ENCODE peak calls at places on chromosomes 2 and 18, in eight cellular contexts. S is SK-N-SH, I is astrocyte of the spinal cord, M is neural crest cell, J is heart left ventricle, V is neural progenitor cell, N is omental fat pad, Y is GM12864. G is an unnamed sample.

GRCh38 chr2:199463000-199463692 is 5.4 kb upstream of the SATB2 start:
- DNase-seq in S (peak), I (peak), M (peak), J (no peak), V (peak), N (no peak), Y (no peak), G (peak)

GRCh38 chr2:23615216-23616020 is 230.4 kb downstream of the KLHL29 start:
- DNase-seq in S (no peak), I (no peak), M (no peak), J (no peak), V (no peak), N (no peak), Y (no peak), G (no peak)

GRCh38 chr18:7234061-7234460 is 3.2 kb downstream of the LRRC30 start:
- DNase-seq in S (no peak), I (no peak), M (no peak), J (peak), V (no peak), N (no peak), Y (no peak), G (no peak)

GRCh38 chr2:230054079-230054478 is 14.6 kb downstream of the SLC16A14 start:
- DNase-seq in S (no peak), I (peak), M (no peak), J (no peak), V (no peak), N (no peak), Y (no peak), G (peak)

GRCh38 chr18:22001912-22002487 is 167.4 kb upstream of the GATA6 start:
- DNase-seq in S (no peak), I (no peak), M (no peak), J (no peak), V (no peak), N (no peak), Y (no peak), G (no peak)

GRCh38 chr2:239443666-239444567 is 43.1 kb upstream of the HDAC4 start:
- DNase-seq in S (no peak), I (peak), M (no peak), J (no peak), V (no peak), N (peak), Y (no peak), G (no peak)

GRCh38 chr2:66456183-66457041 is 21.5 kb downstream of the MEIS1 start:
- DNase-seq in S (no peak), I (peak), M (no peak), J (no peak), V (no peak), N (no peak), Y (no peak), G (no peak)

GRCh38 chr2:197174539-197175094 is 136.0 kb downstream of the ANKRD44 start:
- DNase-seq in S (no peak), I (peak), M (no peak), J (no peak), V (no peak), N (no peak), Y (no peak), G (no peak)

GRCh38 chr18:50928551-50928950 is 39.3 kb upstream of the ELAC1 start:
- DNase-seq in S (no peak), I (no peak), M (no peak), J (no peak), V (no peak), N (no peak), Y (no peak), G (no peak)

GRCh38 chr18:9413586-9413985 is 61.7 kb upstream of the RALBP1 start:
- DNase-seq in S (no peak), I (peak), M (no peak), J (no peak), V (no peak), N (no peak), Y (no peak), G (no peak)

GRCh38 chr18:13300029-13300428 is 81.5 kb downstream of the LDLRAD4 start:
- DNase-seq in S (peak), I (no peak), M (no peak), J (no peak), V (no peak), N (no peak), Y (no peak), G (no peak)

GRCh38 chr18:61859118-61859517 is 33.7 kb downstream of the RNF152 start:
- DNase-seq in S (no peak), I (no peak), M (no peak), J (no peak), V (no peak), N (no peak), Y (no peak), G (no peak)

GRCh38 chr18:42137671-42138375 is 182.8 kb downstream of the PIK3C3 start:
- DNase-seq in S (no peak), I (no peak), M (no peak), J (no peak), V (no peak), N (no peak), Y (no peak), G (no peak)

GRCh38 chr2:69667805-69668382 is 24.4 kb upstream of the AAK1 start:
- DNase-seq in S (no peak), I (peak), M (no peak), J (no peak), V (no peak), N (no peak), Y (no peak), G (no peak)

GRCh38 chr2:215141706-215142105 is 3.3 kb upstream of the ABCA12 start:
- DNase-seq in S (no peak), I (no peak), M (no peak), J (no peak), V (no peak), N (no peak), Y (no peak), G (no peak)

GRCh38 chr2:200422071-200422470 is 87.8 kb downstream of the KCTD18 start:
- DNase-seq in S (no peak), I (no peak), M (no peak), J (no peak), V (no peak), N (no peak), Y (no peak), G (no peak)

GRCh38 chr2:121825003-121825950 is 69.8 kb downstream of the TSN start:
- DNase-seq in S (no peak), I (no peak), M (no peak), J (no peak), V (no peak), N (no peak), Y (no peak), G (no peak)

GRCh38 chr2:68877079-68877772 is 6.0 kb upstream of the BMP10 start:
- DNase-seq in S (no peak), I (no peak), M (no peak), J (peak), V (no peak), N (no peak), Y (no peak), G (no peak)

GRCh38 chr2:160292225-160292624 is 92.2 kb upstream of the ITGB6 start:
- DNase-seq in S (no peak), I (no peak), M (no peak), J (no peak), V (no peak), N (no peak), Y (no peak), G (no peak)

GRCh38 chr18:79522451-79523220 is 126.9 kb downstream of the NFATC1 start:
- DNase-seq in S (no peak), I (no peak), M (no peak), J (no peak), V (no peak), N (no peak), Y (no peak), G (no peak)

GRCh38 chr2:180478883-180479282 is 471.8 kb upstream of the CWC22 start:
- DNase-seq in S (no peak), I (no peak), M (no peak), J (no peak), V (no peak), N (no peak), Y (no peak), G (no peak)

GRCh38 chr2:138493334-138493733 is 8.2 kb upstream of the SPOPL start:
- DNase-seq in S (no peak), I (no peak), M (no peak), J (no peak), V (no peak), N (no peak), Y (no peak), G (no peak)

GRCh38 chr2:158300394-158300793 is 156.2 kb downstream of the CCDC148 start:
- DNase-seq in S (no peak), I (no peak), M (no peak), J (no peak), V (no peak), N (no peak), Y (no peak), G (no peak)

GRCh38 chr2:112150447-112150846 is 12.3 kb downstream of the FBLN7 start:
- DNase-seq in S (no peak), I (peak), M (no peak), J (no peak), V (no peak), N (no peak), Y (no peak), G (no peak)

GRCh38 chr2:119106301-119106897 is 52.2 kb downstream of the C1QL2 start:
- DNase-seq in S (no peak), I (peak), M (peak), J (no peak), V (peak), N (no peak), Y (no peak), G (no peak)

GRCh38 chr2:98026927-98027522 is 31.3 kb upstream of the TMEM131 start:
- DNase-seq in S (no peak), I (no peak), M (no peak), J (no peak), V (no peak), N (no peak), Y (peak), G (peak)

GRCh38 chr18:23922939-23923338 is 91.6 kb upstream of the TTC39C start:
- DNase-seq in S (no peak), I (no peak), M (no peak), J (no peak), V (no peak), N (no peak), Y (no peak), G (no peak)

GRCh38 chr2:112153179-112153490 is 14.9 kb downstream of the FBLN7 start:
- DNase-seq in S (no peak), I (no peak), M (no peak), J (no peak), V (no peak), N (no peak), Y (no peak), G (no peak)

DNA sequence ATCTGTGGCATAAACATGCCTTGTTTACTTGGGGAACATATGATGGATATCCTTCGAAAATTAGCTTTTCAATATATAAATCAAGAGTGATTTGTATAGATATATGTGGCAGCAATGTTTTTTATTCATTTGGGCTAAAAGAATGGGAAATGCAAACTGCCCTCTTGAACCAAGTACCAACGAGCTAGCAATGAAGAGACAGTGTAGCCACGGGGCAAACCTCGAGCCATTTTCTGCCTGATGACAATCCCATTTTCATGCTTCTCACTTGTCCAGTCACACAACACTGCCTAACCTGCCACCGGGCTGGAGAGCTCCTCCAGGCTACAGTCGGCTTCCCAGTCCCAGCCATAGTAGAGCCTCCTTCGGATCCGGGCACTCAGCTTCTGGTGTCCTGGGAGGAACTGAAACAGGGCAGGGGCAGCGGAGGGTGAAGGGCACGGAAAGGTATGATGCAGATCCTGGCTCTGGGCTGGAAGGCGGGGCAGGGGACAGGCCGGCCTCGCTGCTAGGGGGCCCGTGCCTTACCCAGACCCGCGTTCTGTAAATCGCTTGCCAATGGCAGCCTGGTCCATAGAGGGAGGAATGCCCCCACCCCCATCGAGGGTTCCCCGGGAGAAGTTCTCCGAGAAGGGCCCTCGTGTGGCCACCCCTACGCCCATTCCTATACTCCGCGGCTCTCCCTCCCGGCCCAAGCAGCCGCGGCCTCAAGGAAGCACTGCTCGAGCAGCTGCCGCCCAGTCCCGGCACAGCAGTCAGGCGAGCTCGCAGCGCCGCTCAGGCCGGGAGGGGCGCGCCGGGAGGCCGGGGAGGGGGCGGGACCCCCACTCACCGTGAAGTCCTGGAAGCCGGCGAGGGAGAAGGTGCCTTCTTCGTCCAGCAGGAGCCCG is 552 bp downstream of the CNPPD1 start:
- DNase-seq in S (peak), I (peak), M (no peak), J (peak), V (peak), N (peak), Y (no peak), G (peak)
- TF ChIP-seq CTCF in S (peak), I (peak), M (peak), J (no peak), V (peak), N (no peak), Y (no peak), G (no peak)

DNA sequence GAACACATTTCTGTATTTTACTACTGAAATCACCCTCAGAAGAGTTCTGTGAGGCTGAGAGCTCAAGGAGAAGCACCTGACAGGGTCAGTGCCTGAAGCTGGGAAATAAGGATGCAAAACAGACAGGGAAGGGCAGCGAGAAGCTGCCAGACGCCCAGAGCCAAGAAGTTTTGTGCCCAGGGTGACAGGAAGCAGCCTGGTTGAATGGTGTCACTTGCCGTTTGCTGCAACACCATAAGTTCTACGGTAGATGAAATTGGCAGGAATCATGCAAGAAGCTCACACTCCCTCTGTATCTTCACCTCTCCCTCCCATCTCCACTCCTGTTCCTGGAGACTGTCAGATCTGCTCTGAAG is 117.0 kb upstream of the SLC14A2 start:
- DNase-seq in S (no peak), I (no peak), M (no peak), J (no peak), V (no peak), N (no peak), Y (no peak), G (no peak)
- TF ChIP-seq CTCF in S (no peak), I (no peak), M (no peak), J (no peak), V (no peak), N (no peak), Y (no peak), G (no peak)

GRCh38 chr2:175937216-175937615 is 64.9 kb downstream of the LNPK start:
- DNase-seq in S (no peak), I (no peak), M (no peak), J (no peak), V (no peak), N (no peak), Y (no peak), G (no peak)
- TF ChIP-seq CTCF in S (no peak), I (no peak), M (no peak), J (no peak), V (no peak), N (no peak), Y (no peak), G (no peak)

GRCh38 chr2:145481334-145481922 is 961.5 kb upstream of the ZEB2 start:
- DNase-seq in S (no peak), I (no peak), M (no peak), J (no peak), V (no peak), N (no peak), Y (no peak), G (no peak)

GRCh38 chr2:145483854-145484253 is 963.9 kb upstream of the ZEB2 start:
- DNase-seq in S (no peak), I (no peak), M (no peak), J (no peak), V (no peak), N (no peak), Y (no peak), G (no peak)

GRCh38 chr2:145488571-145488970 is 968.7 kb upstream of the ZEB2 start:
- DNase-seq in S (no peak), I (no peak), M (no peak), J (no peak), V (peak), N (no peak), Y (no peak), G (no peak)

DNA sequence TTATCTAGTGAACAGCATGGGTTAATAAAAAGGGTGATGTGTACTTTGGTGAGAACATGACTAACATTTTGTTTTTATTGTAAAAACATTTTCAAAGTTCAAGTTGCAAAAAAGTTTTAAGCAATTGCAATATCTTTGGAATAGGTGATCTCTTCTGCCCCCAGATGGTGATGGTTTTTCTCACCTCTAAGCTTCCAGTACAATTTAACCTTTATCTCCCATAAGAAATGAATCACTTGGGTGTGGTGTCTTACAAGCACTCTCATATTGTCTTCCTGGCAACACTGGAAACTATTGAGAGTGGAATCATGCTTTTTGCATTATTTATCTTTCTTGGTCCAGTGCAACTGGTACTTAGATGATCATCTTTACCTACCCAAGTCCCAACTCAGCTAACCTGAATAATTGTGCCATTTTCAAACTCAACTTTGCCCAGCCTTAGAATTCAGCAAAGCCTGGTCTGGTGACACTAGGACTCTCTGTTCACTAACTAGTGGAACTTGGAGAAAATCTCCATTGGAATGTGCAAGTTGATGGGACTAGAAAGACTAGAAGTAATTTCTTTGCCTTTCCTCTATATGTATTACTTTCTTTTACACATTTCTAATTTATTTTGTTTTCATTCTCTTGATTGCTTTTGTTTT is 964.6 kb upstream of the ZEB2 start:
- DNase-seq in S (no peak), I (peak), M (no peak), J (no peak), V (no peak), N (no peak), Y (no peak), G (no peak)
- TF ChIP-seq CTCF in S (peak), I (peak), M (no peak), J (no peak), V (peak), N (no peak), Y (no peak), G (peak)

DNA sequence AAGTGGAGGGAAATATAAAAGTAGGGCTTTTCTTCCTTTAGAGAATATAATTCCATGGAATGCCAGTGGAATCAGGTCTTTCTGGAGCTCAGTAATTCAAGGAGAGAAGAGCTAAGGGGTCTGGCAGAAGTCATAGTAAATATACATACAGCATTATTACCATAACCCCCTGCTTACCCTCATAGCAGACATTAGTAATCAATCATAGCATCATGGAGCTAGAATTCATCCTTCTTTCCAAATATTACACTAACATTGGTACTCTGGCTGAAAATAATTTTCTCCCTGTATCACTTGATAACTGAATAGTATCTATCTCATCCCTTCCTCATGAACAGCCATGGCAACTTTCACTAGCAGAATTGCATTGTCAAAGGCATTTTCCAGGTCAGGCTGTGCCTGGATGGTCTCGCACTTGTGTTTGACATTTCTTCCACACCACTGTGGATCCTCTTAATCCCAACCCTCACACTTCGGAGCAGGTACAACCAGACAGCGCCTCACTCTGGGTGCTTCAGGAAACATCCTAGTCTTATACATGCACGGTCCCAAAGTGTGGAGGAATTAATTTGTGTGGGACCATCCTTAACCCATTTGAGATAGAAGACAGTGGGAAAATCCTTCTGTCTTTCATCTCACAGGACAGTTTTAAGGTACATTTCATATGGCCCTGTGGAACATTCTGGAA is 84.2 kb upstream of the SEC11C start:
- DNase-seq in S (no peak), I (no peak), M (no peak), J (no peak), V (peak), N (no peak), Y (no peak), G (no peak)
- TF ChIP-seq CTCF in S (peak), I (peak), M (peak), J (no peak), V (peak), N (no peak), Y (peak), G (no peak)

DNA sequence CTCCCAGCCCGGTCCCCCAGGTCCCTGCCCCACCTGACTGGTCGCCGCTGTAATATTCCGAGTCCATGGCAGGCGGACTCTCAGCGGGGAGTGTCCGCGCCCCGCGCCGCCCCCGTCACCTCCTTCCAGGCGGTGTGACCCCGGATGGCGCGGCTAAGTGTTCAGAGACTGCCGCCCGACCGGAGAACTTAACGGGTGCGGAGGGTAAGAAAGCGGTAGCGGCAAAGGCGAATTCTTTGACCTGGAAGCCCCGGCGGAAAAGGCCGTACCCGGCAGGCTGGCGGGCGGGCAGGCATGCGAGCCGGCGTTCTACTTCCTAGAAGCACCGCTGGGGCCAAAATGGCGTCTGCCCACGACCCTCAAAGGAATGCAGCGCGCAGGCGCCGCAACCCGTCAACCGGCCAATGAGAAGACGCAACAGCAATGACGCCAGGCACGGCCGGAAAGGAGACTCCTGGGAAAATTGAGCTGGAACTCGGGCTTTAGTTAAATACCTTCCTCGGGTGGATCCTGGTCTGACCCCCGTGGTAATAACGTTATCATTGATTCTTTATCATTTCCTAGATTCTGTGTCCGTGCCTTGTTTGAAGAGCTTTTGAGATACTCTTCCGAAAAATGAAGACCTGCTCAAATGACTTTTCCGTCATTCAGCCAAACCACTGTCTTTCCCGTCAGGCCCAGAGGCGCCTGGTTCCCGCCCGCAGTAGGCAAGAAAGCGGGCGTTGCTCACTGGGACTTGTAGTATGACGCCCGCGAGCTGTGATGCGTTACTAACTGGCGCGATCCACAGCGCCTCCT is at the start of gene IWS1:
- DNase-seq in S (peak), I (peak), M (peak), J (peak), V (peak), N (peak), Y (peak), G (peak)
- TF ChIP-seq CTCF in S (no peak), I (peak), M (no peak), J (peak), V (peak), N (no peak), Y (peak), G (no peak)

G was measured in GM13976.